ENCODE peak calls at places on chromosomes 16 and 17, in eight cellular contexts. V, G, Y, W, N, M, L and F are unnamed samples.
A peak's percentile ranks its signal among the peaks of the same experiment; 100 is the strongest.

GRCh38 chr17:58335779-58336455 is 7.3 kb upstream of the TSPOAP1 start:
- DNase-seq in V (peak; percentile 49), G (peak; percentile 95), Y (no peak), W (no peak), N (no peak), M (no peak), L (no peak), F (no peak)

GRCh38 chr17:78828470-78829185 is 12.0 kb downstream of the USP36 start:
- DNase-seq in V (no peak), G (no peak), Y (peak; percentile 64), W (no peak), N (peak; percentile 7), M (no peak), L (peak; percentile 65), F (no peak)

GRCh38 chr17:27630607-27631408 is at the start of gene LGALS9:
- DNase-seq in V (no peak), G (peak; percentile 37), Y (peak; percentile 8), W (no peak), N (no peak), M (no peak), L (peak; percentile 31), F (no peak)

GRCh38 chr16:17519556-17519955 is 48.8 kb upstream of the XYLT1 start:
- DNase-seq in V (no peak), G (no peak), Y (no peak), W (no peak), N (no peak), M (no peak), L (peak; percentile 21), F (no peak)

GRCh38 chr16:27085182-27085581 is 18.5 kb downstream of the C16orf82 start:
- DNase-seq in V (no peak), G (no peak), Y (no peak), W (no peak), N (no peak), M (no peak), L (no peak), F (no peak)

GRCh38 chr17:75854111-75854748 is 905 bp downstream of the WBP2 start:
- DNase-seq in V (no peak), G (no peak), Y (peak; percentile 69), W (no peak), N (peak; percentile 25), M (no peak), L (peak; percentile 62), F (no peak)

GRCh38 chr16:50856991-50857390 is 115.1 kb downstream of the CYLD start:
- DNase-seq in V (no peak), G (no peak), Y (no peak), W (no peak), N (no peak), M (no peak), L (no peak), F (no peak)

GRCh38 chr17:20613905-20614304 is 34.4 kb downstream of the CDRT15L2 start:
- DNase-seq in V (no peak), G (no peak), Y (no peak), W (no peak), N (no peak), M (no peak), L (no peak), F (no peak)

GRCh38 chr17:13362341-13363122 is 239.2 kb downstream of the HS3ST3A1 start:
- DNase-seq in V (no peak), G (no peak), Y (peak; percentile 50), W (no peak), N (no peak), M (no peak), L (peak; percentile 64), F (no peak)

GRCh38 chr17:61496957-61497653 is 44.9 kb downstream of the TBX4 start:
- DNase-seq in V (no peak), G (no peak), Y (no peak), W (no peak), N (no peak), M (no peak), L (no peak), F (no peak)

GRCh38 chr16:1048442-1049112 is 24.0 kb upstream of the SSTR5 start:
- DNase-seq in V (no peak), G (no peak), Y (no peak), W (no peak), N (peak; percentile 30), M (no peak), L (no peak), F (no peak)

GRCh38 chr16:10683160-10683559 is 11.6 kb downstream of the TEKT5 start:
- DNase-seq in V (no peak), G (no peak), Y (no peak), W (no peak), N (no peak), M (no peak), L (no peak), F (no peak)

GRCh38 chr16:64121473-64121872 is 1000.4 kb downstream of the CDH11 start:
- DNase-seq in V (no peak), G (no peak), Y (peak; percentile 61), W (peak; percentile 23), N (no peak), M (no peak), L (peak; percentile 63), F (no peak)

GRCh38 chr17:74935585-74936469 is at the start of gene OTOP3:
- DNase-seq in V (no peak), G (no peak), Y (no peak), W (no peak), N (no peak), M (no peak), L (no peak), F (no peak)

GRCh38 chr17:56653877-56654276 is 60.4 kb downstream of the NOG start:
- DNase-seq in V (peak; percentile 20), G (no peak), Y (peak; percentile 67), W (no peak), N (peak; percentile 15), M (peak; percentile 31), L (peak; percentile 65), F (peak; percentile 45)

GRCh38 chr17:28271431-28271830 is 47.6 kb upstream of the TMEM97 start:
- DNase-seq in V (no peak), G (no peak), Y (no peak), W (no peak), N (no peak), M (no peak), L (no peak), F (no peak)

GRCh38 chr17:56595831-56596740 is 2.6 kb downstream of the NOG start:
- DNase-seq in V (no peak), G (no peak), Y (no peak), W (no peak), N (no peak), M (no peak), L (peak; percentile 59), F (peak; percentile 36)

GRCh38 chr16:12901204-12901596 is 198 bp upstream of the SHISA9 start:
- DNase-seq in V (no peak), G (no peak), Y (no peak), W (no peak), N (no peak), M (no peak), L (no peak), F (no peak)

GRCh38 chr17:69047368-69048263 is 13.1 kb downstream of the ABCA9 start:
- DNase-seq in V (no peak), G (peak; percentile 94), Y (peak; percentile 51), W (peak; percentile 51), N (no peak), M (no peak), L (peak; percentile 8), F (no peak)